ENCODE peak calls at places on chromosomes 16 and 17, in eight cellular contexts. One of them, this sample, is unnamed.

GRCh38 chr17:81641825-81642489 is 5.0 kb downstream of the TSPAN10 start:
- DNase-seq in mammary epithelial cell: peak; percentile 57
- DNase-seq in DND-41: no peak
- DNase-seq in SK-N-SH: no peak
- DNase-seq in fibroblast of lung: peak; percentile 75
- DNase-seq in IMR-90: peak; percentile 77
- DNase-seq in PC-9: peak; percentile 40
- DNase-seq in endothelial cell of umbilical vein: no peak
- DNase-seq in this sample: peak; percentile 69

GRCh38 chr16:77896357-77896972 is 108.1 kb downstream of the VAT1L start:
- DNase-seq in PC-9: no peak
- DNase-seq in DND-41: no peak
- DNase-seq in IMR-90: no peak
- DNase-seq in fibroblast of lung: peak; percentile 11
- DNase-seq in SK-N-SH: peak; percentile 62
- DNase-seq in mammary epithelial cell: no peak
- DNase-seq in endothelial cell of umbilical vein: no peak
- DNase-seq in this sample: no peak

GRCh38 chr16:84643677-84644076 is 4.6 kb upstream of the KLHL36 start:
- DNase-seq in fibroblast of lung: no peak
- DNase-seq in DND-41: no peak
- DNase-seq in mammary epithelial cell: peak; percentile 45
- DNase-seq in endothelial cell of umbilical vein: no peak
- DNase-seq in SK-N-SH: no peak
- DNase-seq in PC-9: no peak
- DNase-seq in IMR-90: no peak
- DNase-seq in this sample: no peak

GRCh38 chr17:28536532-28537218 is 15.7 kb downstream of the UNC119 start:
- DNase-seq in PC-9: no peak
- DNase-seq in fibroblast of lung: no peak
- DNase-seq in endothelial cell of umbilical vein: no peak
- DNase-seq in DND-41: no peak
- DNase-seq in SK-N-SH: no peak
- DNase-seq in IMR-90: no peak
- DNase-seq in mammary epithelial cell: no peak
- DNase-seq in this sample: no peak

GRCh38 chr16:78742501-78743283 is 643.2 kb downstream of the WWOX start:
- DNase-seq in PC-9: peak; percentile 21
- DNase-seq in mammary epithelial cell: no peak
- DNase-seq in SK-N-SH: no peak
- DNase-seq in IMR-90: peak; percentile 27
- DNase-seq in DND-41: peak; percentile 26
- DNase-seq in fibroblast of lung: peak; percentile 10
- DNase-seq in endothelial cell of umbilical vein: no peak
- DNase-seq in this sample: no peak

GRCh38 chr16:85477801-85478363 is 135.2 kb upstream of the GSE1 start:
- DNase-seq in fibroblast of lung: no peak
- DNase-seq in PC-9: no peak
- DNase-seq in endothelial cell of umbilical vein: no peak
- DNase-seq in SK-N-SH: no peak
- DNase-seq in mammary epithelial cell: no peak
- DNase-seq in IMR-90: no peak
- DNase-seq in DND-41: no peak
- DNase-seq in this sample: no peak

GRCh38 chr16:83733301-83733700 is 74.5 kb upstream of the HSBP1 start:
- DNase-seq in PC-9: no peak
- DNase-seq in mammary epithelial cell: no peak
- DNase-seq in IMR-90: peak; percentile 68
- DNase-seq in DND-41: peak; percentile 56
- DNase-seq in SK-N-SH: no peak
- DNase-seq in endothelial cell of umbilical vein: no peak
- DNase-seq in fibroblast of lung: peak; percentile 86
- DNase-seq in this sample: no peak

GRCh38 chr17:7124923-7125322 is 10.3 kb upstream of the ASGR2 start:
- DNase-seq in SK-N-SH: no peak
- DNase-seq in IMR-90: no peak
- DNase-seq in endothelial cell of umbilical vein: no peak
- DNase-seq in PC-9: no peak
- DNase-seq in mammary epithelial cell: no peak
- DNase-seq in DND-41: no peak
- DNase-seq in fibroblast of lung: no peak
- DNase-seq in this sample: no peak

GRCh38 chr17:77821114-77821513 is 137.4 kb upstream of the TNRC6C start:
- DNase-seq in endothelial cell of umbilical vein: no peak
- DNase-seq in DND-41: peak; percentile 25
- DNase-seq in SK-N-SH: peak; percentile 61
- DNase-seq in PC-9: no peak
- DNase-seq in fibroblast of lung: no peak
- DNase-seq in IMR-90: no peak
- DNase-seq in mammary epithelial cell: no peak
- DNase-seq in this sample: no peak

GRCh38 chr17:11932337-11932898 is 64.9 kb downstream of the ZNF18 start:
- DNase-seq in mammary epithelial cell: no peak
- DNase-seq in endothelial cell of umbilical vein: no peak
- DNase-seq in SK-N-SH: no peak
- DNase-seq in PC-9: no peak
- DNase-seq in IMR-90: no peak
- DNase-seq in fibroblast of lung: no peak
- DNase-seq in DND-41: no peak
- DNase-seq in this sample: no peak

GRCh38 chr16:84740596-84741071 is 40.8 kb downstream of the USP10 start:
- DNase-seq in endothelial cell of umbilical vein: no peak
- DNase-seq in PC-9: no peak
- DNase-seq in IMR-90: no peak
- DNase-seq in mammary epithelial cell: no peak
- DNase-seq in fibroblast of lung: no peak
- DNase-seq in DND-41: no peak
- DNase-seq in SK-N-SH: no peak
- DNase-seq in this sample: no peak

GRCh38 chr17:1907818-1908698 is 78.3 kb downstream of the RPA1 start:
- DNase-seq in endothelial cell of umbilical vein: peak; percentile 25
- DNase-seq in PC-9: no peak
- DNase-seq in fibroblast of lung: peak; percentile 53
- DNase-seq in mammary epithelial cell: no peak
- DNase-seq in DND-41: no peak
- DNase-seq in IMR-90: peak; percentile 21
- DNase-seq in SK-N-SH: no peak
- DNase-seq in this sample: no peak

GRCh38 chr17:1907216-1907631 is 77.4 kb downstream of the RPA1 start:
- DNase-seq in SK-N-SH: no peak
- DNase-seq in fibroblast of lung: no peak
- DNase-seq in IMR-90: no peak
- DNase-seq in endothelial cell of umbilical vein: no peak
- DNase-seq in mammary epithelial cell: no peak
- DNase-seq in PC-9: no peak
- DNase-seq in DND-41: no peak
- DNase-seq in this sample: no peak

GRCh38 chr17:1909985-1910384 is 80.2 kb downstream of the RPA1 start:
- DNase-seq in PC-9: no peak
- DNase-seq in DND-41: no peak
- DNase-seq in fibroblast of lung: no peak
- DNase-seq in IMR-90: no peak
- DNase-seq in SK-N-SH: no peak
- DNase-seq in endothelial cell of umbilical vein: no peak
- DNase-seq in mammary epithelial cell: no peak
- DNase-seq in this sample: no peak

GRCh38 chr17:1906622-1907021 is 76.8 kb downstream of the RPA1 start:
- DNase-seq in DND-41: no peak
- DNase-seq in fibroblast of lung: no peak
- DNase-seq in endothelial cell of umbilical vein: no peak
- DNase-seq in mammary epithelial cell: no peak
- DNase-seq in PC-9: no peak
- DNase-seq in SK-N-SH: no peak
- DNase-seq in IMR-90: no peak
- DNase-seq in this sample: no peak

GRCh38 chr17:1908699-1909309 is 79.0 kb downstream of the RPA1 start:
- DNase-seq in DND-41: peak; percentile 44
- DNase-seq in mammary epithelial cell: peak; percentile 54
- DNase-seq in endothelial cell of umbilical vein: peak; percentile 64
- DNase-seq in IMR-90: peak; percentile 73
- DNase-seq in SK-N-SH: peak; percentile 91
- DNase-seq in fibroblast of lung: peak; percentile 66
- DNase-seq in PC-9: peak; percentile 70
- DNase-seq in this sample: no peak
- H3K4me3 ChIP-seq in DND-41: no peak overlapping the region
- H3K4me3 ChIP-seq in mammary epithelial cell: no peak overlapping the region
- H3K4me3 ChIP-seq in endothelial cell of umbilical vein: no peak overlapping the region
- H3K4me3 ChIP-seq in IMR-90: no peak overlapping the region
- H3K4me3 ChIP-seq in SK-N-SH: no peak overlapping the region
- H3K4me3 ChIP-seq in fibroblast of lung: no peak overlapping the region
- H3K4me3 ChIP-seq in PC-9: no peak overlapping the region
- H3K4me3 ChIP-seq in this sample: no peak overlapping the region

DNA sequence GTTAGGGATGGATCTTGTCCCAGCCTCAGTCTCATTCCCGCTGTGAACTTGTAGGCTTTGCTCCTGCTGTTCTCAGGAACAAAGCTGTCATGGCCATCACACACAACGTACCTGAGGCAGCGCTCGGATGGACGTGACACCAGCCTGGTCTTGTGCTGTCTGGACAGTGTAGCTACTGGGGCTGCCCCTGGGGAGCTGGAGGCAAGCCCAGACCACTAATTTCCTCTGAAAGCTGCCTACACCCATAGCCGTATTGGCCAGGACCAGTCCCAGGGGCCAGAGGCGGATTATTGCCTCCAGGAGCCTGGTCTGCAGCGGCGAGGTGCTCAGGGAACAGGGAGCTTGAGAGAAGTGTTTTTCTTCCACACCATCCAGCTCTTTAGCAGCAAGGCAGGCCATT is 11.7 kb downstream of the ZNHIT3 start:
- DNase-seq in fibroblast of lung: no peak
- DNase-seq in mammary epithelial cell: no peak
- DNase-seq in DND-41: no peak
- DNase-seq in PC-9: no peak
- DNase-seq in IMR-90: no peak
- DNase-seq in endothelial cell of umbilical vein: no peak
- DNase-seq in SK-N-SH: peak; percentile 64
- DNase-seq in this sample: no peak
- H3K36me3 ChIP-seq in fibroblast of lung: peaks cover 27% of the 10 kb centered on the region
- H3K36me3 ChIP-seq in mammary epithelial cell: peaks cover 53% of the 10 kb centered on the region
- H3K36me3 ChIP-seq in DND-41: peaks cover 96% of the 10 kb centered on the region
- H3K36me3 ChIP-seq in PC-9: peaks cover 17% of the 10 kb centered on the region
- H3K36me3 ChIP-seq in IMR-90: peaks cover 48% of the 10 kb centered on the region
- H3K36me3 ChIP-seq in endothelial cell of umbilical vein: peaks cover 10% of the 10 kb centered on the region
- H3K36me3 ChIP-seq in SK-N-SH: peaks cover 39% of the 10 kb centered on the region
- H3K36me3 ChIP-seq in this sample: peaks cover 58% of the 10 kb centered on the region

GRCh38 chr17:79218825-79219200 is 144.2 kb downstream of the ENGASE start:
- DNase-seq in DND-41: no peak
- DNase-seq in fibroblast of lung: no peak
- DNase-seq in SK-N-SH: peak; percentile 45
- DNase-seq in PC-9: no peak
- DNase-seq in IMR-90: no peak
- DNase-seq in endothelial cell of umbilical vein: no peak
- DNase-seq in mammary epithelial cell: no peak
- DNase-seq in this sample: no peak
- H2AFZ ChIP-seq in DND-41: no peak overlapping the region
- H2AFZ ChIP-seq in fibroblast of lung: no peak overlapping the region
- H2AFZ ChIP-seq in SK-N-SH: no peak overlapping the region
- H2AFZ ChIP-seq in PC-9: no peak overlapping the region
- H2AFZ ChIP-seq in IMR-90: no peak overlapping the region
- H2AFZ ChIP-seq in endothelial cell of umbilical vein: no peak overlapping the region
- H2AFZ ChIP-seq in mammary epithelial cell: no peak overlapping the region
- H2AFZ ChIP-seq in this sample: no peak overlapping the region

GRCh38 chr17:18009609-18010420 is 29.2 kb downstream of the ATPAF2 start:
- DNase-seq in PC-9: no peak
- DNase-seq in endothelial cell of umbilical vein: no peak
- DNase-seq in SK-N-SH: peak; percentile 66
- DNase-seq in fibroblast of lung: no peak
- DNase-seq in mammary epithelial cell: no peak
- DNase-seq in DND-41: no peak
- DNase-seq in IMR-90: no peak
- DNase-seq in this sample: no peak
- H3K4me3 ChIP-seq in PC-9: no peak overlapping the region
- H3K4me3 ChIP-seq in endothelial cell of umbilical vein: no peak overlapping the region
- H3K4me3 ChIP-seq in SK-N-SH: no peak overlapping the region
- H3K4me3 ChIP-seq in fibroblast of lung: no peak overlapping the region
- H3K4me3 ChIP-seq in mammary epithelial cell: no peak overlapping the region
- H3K4me3 ChIP-seq in DND-41: no peak overlapping the region
- H3K4me3 ChIP-seq in IMR-90: no peak overlapping the region
- H3K4me3 ChIP-seq in this sample: no peak overlapping the region

DNA sequence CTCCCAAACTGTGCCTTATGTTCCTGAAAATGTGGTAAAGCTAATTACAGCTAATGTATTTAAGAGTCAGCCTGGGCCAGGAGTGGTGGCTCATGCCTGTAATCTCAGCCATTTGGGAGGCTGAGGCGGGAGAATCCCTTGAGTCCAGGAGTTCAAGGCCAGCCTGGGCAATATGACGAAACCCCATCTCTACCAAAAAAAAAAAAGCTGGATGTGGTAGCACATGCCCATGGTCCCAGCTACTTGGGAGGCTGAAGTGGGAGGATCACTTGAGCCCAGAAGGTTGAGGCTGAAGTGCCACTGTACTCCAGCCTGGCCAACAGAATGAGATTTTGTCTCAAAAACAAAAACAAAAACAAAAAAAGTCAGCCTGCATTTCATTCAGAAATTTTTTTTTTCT is 33.2 kb upstream of the C17orf78 start:
- DNase-seq in mammary epithelial cell: no peak
- DNase-seq in PC-9: no peak
- DNase-seq in fibroblast of lung: no peak
- DNase-seq in endothelial cell of umbilical vein: no peak
- DNase-seq in IMR-90: no peak
- DNase-seq in SK-N-SH: no peak
- DNase-seq in DND-41: no peak
- DNase-seq in this sample: no peak
- H3K36me3 ChIP-seq in mammary epithelial cell: peaks cover 19% of the 10 kb centered on the region
- H3K36me3 ChIP-seq in PC-9: peaks cover 9% of the 10 kb centered on the region
- H3K36me3 ChIP-seq in fibroblast of lung: peaks cover 1% of the 10 kb centered on the region
- H3K36me3 ChIP-seq in endothelial cell of umbilical vein: peaks cover 3% of the 10 kb centered on the region
- H3K36me3 ChIP-seq in IMR-90: peaks cover 3% of the 10 kb centered on the region
- H3K36me3 ChIP-seq in SK-N-SH: no peaks in the 10 kb centered on the region
- H3K36me3 ChIP-seq in DND-41: peaks cover 14% of the 10 kb centered on the region
- H3K36me3 ChIP-seq in this sample: peaks cover 12% of the 10 kb centered on the region

This sample was measured in keratinocyte.